ENCODE peak calls at places on chromosomes 1 and 21, in seven cellular contexts. One of them, this sample, is unnamed.

GRCh38 chr1:19229828-19230325 is 19.8 kb upstream of the UBR4 start:
- DNase-seq in GM13977: no peak
- DNase-seq in HFF-Myc: no peak
- DNase-seq in Peyer's patch: no peak
- DNase-seq in upper lobe of right lung: no peak
- DNase-seq in endothelial cell: no peak
- DNase-seq in right atrium auricular region: no peak
- DNase-seq in this sample: no peak

GRCh38 chr1:68454534-68454933 is 4.8 kb upstream of the RPE65 start:
- DNase-seq in GM13977: no peak
- DNase-seq in HFF-Myc: no peak
- DNase-seq in Peyer's patch: no peak
- DNase-seq in endothelial cell: no peak
- DNase-seq in right atrium auricular region: no peak
- DNase-seq in upper lobe of right lung: no peak
- DNase-seq in this sample: no peak

GRCh38 chr1:77762072-77762476 is 2.4 kb upstream of the USP33 start:
- DNase-seq in right atrium auricular region: no peak
- DNase-seq in Peyer's patch: no peak
- DNase-seq in GM13977: no peak
- DNase-seq in upper lobe of right lung: no peak
- DNase-seq in HFF-Myc: no peak
- DNase-seq in endothelial cell: no peak
- DNase-seq in this sample: no peak

GRCh38 chr1:62508187-62508758 is 71.4 kb downstream of the USP1 start:
- DNase-seq in HFF-Myc: peak; percentile 12
- DNase-seq in GM13977: peak; percentile 40
- DNase-seq in upper lobe of right lung: no peak
- DNase-seq in right atrium auricular region: no peak
- DNase-seq in endothelial cell: no peak
- DNase-seq in Peyer's patch: no peak
- DNase-seq in this sample: peak; percentile 28

GRCh38 chr1:52920791-52921291 is 699 bp downstream of the ECHDC2 start:
- DNase-seq in endothelial cell: no peak
- DNase-seq in Peyer's patch: peak; percentile 55
- DNase-seq in HFF-Myc: no peak
- DNase-seq in right atrium auricular region: peak; percentile 56
- DNase-seq in upper lobe of right lung: peak; percentile 77
- DNase-seq in GM13977: no peak
- DNase-seq in this sample: no peak

GRCh38 chr1:171850951-171851350 is 9.7 kb downstream of the DNM3 start:
- DNase-seq in Peyer's patch: no peak
- DNase-seq in right atrium auricular region: no peak
- DNase-seq in upper lobe of right lung: no peak
- DNase-seq in GM13977: no peak
- DNase-seq in HFF-Myc: no peak
- DNase-seq in endothelial cell: no peak
- DNase-seq in this sample: no peak

GRCh38 chr1:162732566-162733335 is 57.8 kb upstream of the HSD17B7 start:
- DNase-seq in HFF-Myc: no peak
- DNase-seq in Peyer's patch: no peak
- DNase-seq in right atrium auricular region: no peak
- DNase-seq in upper lobe of right lung: no peak
- DNase-seq in GM13977: no peak
- DNase-seq in endothelial cell: no peak
- DNase-seq in this sample: no peak

GRCh38 chr1:238652346-238652968 is 733.9 kb upstream of the CHRM3 start:
- DNase-seq in HFF-Myc: no peak
- DNase-seq in upper lobe of right lung: no peak
- DNase-seq in GM13977: no peak
- DNase-seq in right atrium auricular region: no peak
- DNase-seq in endothelial cell: no peak
- DNase-seq in Peyer's patch: no peak
- DNase-seq in this sample: no peak

GRCh38 chr1:192238421-192238820 is 78.4 kb upstream of the RGS21 start:
- DNase-seq in endothelial cell: no peak
- DNase-seq in Peyer's patch: no peak
- DNase-seq in upper lobe of right lung: no peak
- DNase-seq in HFF-Myc: no peak
- DNase-seq in GM13977: no peak
- DNase-seq in right atrium auricular region: no peak
- DNase-seq in this sample: no peak

GRCh38 chr21:32392880-32393676 is at the start of gene URB1:
- DNase-seq in right atrium auricular region: peak; percentile 87
- DNase-seq in HFF-Myc: no peak
- DNase-seq in Peyer's patch: peak; percentile 96
- DNase-seq in upper lobe of right lung: peak; percentile 98
- DNase-seq in endothelial cell: peak; percentile 84
- DNase-seq in GM13977: peak; percentile 96
- DNase-seq in this sample: peak; percentile 96
- TF ChIP-seq CTCF in right atrium auricular region: no peak
- TF ChIP-seq CTCF in HFF-Myc: no peak
- TF ChIP-seq CTCF in Peyer's patch: no peak
- TF ChIP-seq CTCF in upper lobe of right lung: no peak
- TF ChIP-seq CTCF in endothelial cell: no peak
- TF ChIP-seq CTCF in GM13977: no peak
- TF ChIP-seq CTCF in this sample: no peak

GRCh38 chr1:177780096-177780700 is 189.7 kb downstream of the SEC16B start:
- DNase-seq in endothelial cell: peak; percentile 10
- DNase-seq in right atrium auricular region: no peak
- DNase-seq in upper lobe of right lung: no peak
- DNase-seq in HFF-Myc: peak; percentile 15
- DNase-seq in Peyer's patch: no peak
- DNase-seq in GM13977: peak; percentile 30
- DNase-seq in this sample: peak; percentile 14
- TF ChIP-seq CTCF in endothelial cell: peak; percentile 30
- TF ChIP-seq CTCF in right atrium auricular region: no peak
- TF ChIP-seq CTCF in upper lobe of right lung: peak; percentile 49
- TF ChIP-seq CTCF in HFF-Myc: peak; percentile 47
- TF ChIP-seq CTCF in Peyer's patch: peak; percentile 52
- TF ChIP-seq CTCF in GM13977: peak; percentile 53
- TF ChIP-seq CTCF in this sample: peak; percentile 25

GRCh38 chr1:240190881-240191385 is 99.2 kb downstream of the FMN2 start:
- DNase-seq in GM13977: no peak
- DNase-seq in HFF-Myc: peak; percentile 92
- DNase-seq in Peyer's patch: no peak
- DNase-seq in right atrium auricular region: no peak
- DNase-seq in upper lobe of right lung: no peak
- DNase-seq in endothelial cell: no peak
- DNase-seq in this sample: no peak
- TF ChIP-seq CTCF in GM13977: peak; percentile 21
- TF ChIP-seq CTCF in HFF-Myc: peak; percentile 41
- TF ChIP-seq CTCF in Peyer's patch: no peak
- TF ChIP-seq CTCF in right atrium auricular region: no peak
- TF ChIP-seq CTCF in upper lobe of right lung: peak; percentile 39
- TF ChIP-seq CTCF in endothelial cell: peak; percentile 19
- TF ChIP-seq CTCF in this sample: no peak

GRCh38 chr21:41489329-41489728 is 18.6 kb downstream of the TMPRSS2 start:
- DNase-seq in Peyer's patch: no peak
- DNase-seq in HFF-Myc: no peak
- DNase-seq in upper lobe of right lung: peak; percentile 28
- DNase-seq in GM13977: no peak
- DNase-seq in right atrium auricular region: no peak
- DNase-seq in endothelial cell: no peak
- DNase-seq in this sample: no peak

GRCh38 chr21:41490330-41490729 is 17.6 kb downstream of the TMPRSS2 start:
- DNase-seq in right atrium auricular region: no peak
- DNase-seq in HFF-Myc: no peak
- DNase-seq in GM13977: no peak
- DNase-seq in upper lobe of right lung: peak; percentile 23
- DNase-seq in endothelial cell: no peak
- DNase-seq in Peyer's patch: no peak
- DNase-seq in this sample: no peak

GRCh38 chr21:41494242-41494641 is 13.7 kb downstream of the TMPRSS2 start:
- DNase-seq in endothelial cell: no peak
- DNase-seq in GM13977: no peak
- DNase-seq in HFF-Myc: no peak
- DNase-seq in right atrium auricular region: no peak
- DNase-seq in upper lobe of right lung: no peak
- DNase-seq in Peyer's patch: no peak
- DNase-seq in this sample: no peak

GRCh38 chr21:41488080-41488479 is 19.9 kb downstream of the TMPRSS2 start:
- DNase-seq in Peyer's patch: no peak
- DNase-seq in right atrium auricular region: no peak
- DNase-seq in GM13977: no peak
- DNase-seq in upper lobe of right lung: no peak
- DNase-seq in endothelial cell: no peak
- DNase-seq in HFF-Myc: no peak
- DNase-seq in this sample: no peak

DNA sequence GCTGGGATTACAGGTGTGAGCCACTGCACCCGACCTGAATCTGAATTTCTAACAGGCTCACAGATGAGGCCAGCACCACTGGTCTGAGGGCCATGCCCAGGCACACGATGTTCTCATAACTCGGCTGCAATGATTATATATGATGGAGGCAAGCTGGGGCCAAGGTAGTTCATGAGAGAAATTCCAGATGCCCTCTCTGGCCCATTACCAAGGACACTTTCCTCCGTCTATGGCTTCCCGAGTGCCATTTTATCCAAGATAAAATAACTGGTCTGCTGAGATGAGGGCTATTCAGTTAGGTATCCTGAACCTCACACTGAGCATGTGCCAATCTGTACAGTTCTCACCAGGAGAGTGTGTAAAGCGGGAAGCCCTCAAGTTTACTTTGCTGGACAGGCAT is 16.5 kb downstream of the TMPRSS2 start:
- DNase-seq in upper lobe of right lung: no peak
- DNase-seq in GM13977: no peak
- DNase-seq in Peyer's patch: no peak
- DNase-seq in HFF-Myc: no peak
- DNase-seq in right atrium auricular region: no peak
- DNase-seq in endothelial cell: no peak
- DNase-seq in this sample: no peak
- TF ChIP-seq CTCF in upper lobe of right lung: no peak
- TF ChIP-seq CTCF in GM13977: no peak
- TF ChIP-seq CTCF in Peyer's patch: no peak
- TF ChIP-seq CTCF in HFF-Myc: no peak
- TF ChIP-seq CTCF in right atrium auricular region: no peak
- TF ChIP-seq CTCF in endothelial cell: no peak
- TF ChIP-seq CTCF in this sample: no peak